ENCODE peak calls at places on chromosomes 5 and 9, in five cellular contexts. One of them, this sample, is unnamed.

GRCh38 chr9:37377688-37378612 is 44.5 kb upstream of the GRHPR start:
- DNase-seq in lower leg skin: no peak
- DNase-seq in endothelial cell: no peak
- DNase-seq in kidney epithelial cell: no peak
- DNase-seq in progenitor cell of endocrine pancreas: no peak
- DNase-seq in this sample: peak

GRCh38 chr5:77292026-77292757 is 81.7 kb downstream of the PDE8B start:
- DNase-seq in progenitor cell of endocrine pancreas: no peak
- DNase-seq in endothelial cell: no peak
- DNase-seq in lower leg skin: no peak
- DNase-seq in kidney epithelial cell: no peak
- DNase-seq in this sample: no peak

GRCh38 chr9:91037511-91038482 is 236.2 kb downstream of the SYK start:
- DNase-seq in lower leg skin: peak
- DNase-seq in kidney epithelial cell: no peak
- DNase-seq in endothelial cell: no peak
- DNase-seq in progenitor cell of endocrine pancreas: no peak
- DNase-seq in this sample: no peak

GRCh38 chr9:20618361-20618799 is 3.9 kb downstream of the MLLT3 start:
- DNase-seq in progenitor cell of endocrine pancreas: no peak
- DNase-seq in kidney epithelial cell: no peak
- DNase-seq in endothelial cell: no peak
- DNase-seq in lower leg skin: no peak
- DNase-seq in this sample: no peak

GRCh38 chr9:111743275-111743674 is 51.5 kb downstream of the SHOC1 start:
- DNase-seq in lower leg skin: no peak
- DNase-seq in progenitor cell of endocrine pancreas: no peak
- DNase-seq in kidney epithelial cell: peak
- DNase-seq in endothelial cell: no peak
- DNase-seq in this sample: no peak

GRCh38 chr9:69097053-69097452 is 61.5 kb downstream of the FXN start:
- DNase-seq in progenitor cell of endocrine pancreas: no peak
- DNase-seq in lower leg skin: no peak
- DNase-seq in kidney epithelial cell: peak
- DNase-seq in endothelial cell: no peak
- DNase-seq in this sample: no peak

GRCh38 chr5:50967388-50968039 is 301.1 kb downstream of the PARP8 start:
- DNase-seq in lower leg skin: no peak
- DNase-seq in progenitor cell of endocrine pancreas: no peak
- DNase-seq in kidney epithelial cell: no peak
- DNase-seq in endothelial cell: peak
- DNase-seq in this sample: peak

GRCh38 chr5:127042593-127042992 is 12.2 kb upstream of the MARCHF3 start:
- DNase-seq in progenitor cell of endocrine pancreas: no peak
- DNase-seq in lower leg skin: no peak
- DNase-seq in endothelial cell: no peak
- DNase-seq in kidney epithelial cell: no peak
- DNase-seq in this sample: no peak

GRCh38 chr5:5421961-5422818 is at the start of gene ICE1:
- DNase-seq in endothelial cell: peak
- DNase-seq in progenitor cell of endocrine pancreas: peak
- DNase-seq in lower leg skin: peak
- DNase-seq in kidney epithelial cell: peak
- DNase-seq in this sample: peak

GRCh38 chr9:129597355-129598088 is 23.4 kb downstream of the C9orf50 start:
- DNase-seq in kidney epithelial cell: no peak
- DNase-seq in lower leg skin: no peak
- DNase-seq in endothelial cell: peak
- DNase-seq in progenitor cell of endocrine pancreas: peak
- DNase-seq in this sample: peak

GRCh38 chr5:159084053-159084452 is 15.7 kb downstream of the EBF1 start:
- DNase-seq in progenitor cell of endocrine pancreas: no peak
- DNase-seq in endothelial cell: no peak
- DNase-seq in kidney epithelial cell: no peak
- DNase-seq in lower leg skin: no peak
- DNase-seq in this sample: peak

GRCh38 chr5:95621839-95622629 is 2.1 kb downstream of the GPR150 start:
- DNase-seq in endothelial cell: no peak
- DNase-seq in kidney epithelial cell: no peak
- DNase-seq in lower leg skin: no peak
- DNase-seq in progenitor cell of endocrine pancreas: no peak
- DNase-seq in this sample: no peak

GRCh38 chr5:66529182-66529581 is 67.0 kb upstream of the MAST4 start:
- DNase-seq in progenitor cell of endocrine pancreas: no peak
- DNase-seq in endothelial cell: peak
- DNase-seq in kidney epithelial cell: no peak
- DNase-seq in lower leg skin: no peak
- DNase-seq in this sample: no peak

GRCh38 chr9:81656004-81656403 is 33.3 kb downstream of the TLE1 start:
- DNase-seq in progenitor cell of endocrine pancreas: no peak
- DNase-seq in kidney epithelial cell: no peak
- DNase-seq in lower leg skin: no peak
- DNase-seq in endothelial cell: no peak
- DNase-seq in this sample: no peak

GRCh38 chr5:149706158-149706557 is 24.0 kb upstream of the PPARGC1B start:
- DNase-seq in endothelial cell: no peak
- DNase-seq in lower leg skin: no peak
- DNase-seq in progenitor cell of endocrine pancreas: no peak
- DNase-seq in kidney epithelial cell: no peak
- DNase-seq in this sample: no peak

GRCh38 chr5:171945066-171945465 is 61.4 kb downstream of the FBXW11 start:
- DNase-seq in kidney epithelial cell: no peak
- DNase-seq in progenitor cell of endocrine pancreas: no peak
- DNase-seq in lower leg skin: no peak
- DNase-seq in endothelial cell: no peak
- DNase-seq in this sample: no peak

GRCh38 chr5:8650197-8650596 is 781.2 kb downstream of the MTRR start:
- DNase-seq in kidney epithelial cell: no peak
- DNase-seq in lower leg skin: no peak
- DNase-seq in progenitor cell of endocrine pancreas: no peak
- DNase-seq in endothelial cell: no peak
- DNase-seq in this sample: no peak

GRCh38 chr5:129904102-129904666 is at the start of gene CHSY3:
- DNase-seq in endothelial cell: peak
- DNase-seq in lower leg skin: peak
- DNase-seq in kidney epithelial cell: peak
- DNase-seq in progenitor cell of endocrine pancreas: peak
- DNase-seq in this sample: peak

GRCh38 chr5:173144200-173145176 is at the start of gene BNIP1:
- DNase-seq in endothelial cell: peak
- DNase-seq in kidney epithelial cell: peak
- DNase-seq in progenitor cell of endocrine pancreas: peak
- DNase-seq in lower leg skin: peak
- DNase-seq in this sample: peak

GRCh38 chr5:150774145-150774544 is 4.4 kb upstream of the SMIM3 start:
- DNase-seq in progenitor cell of endocrine pancreas: no peak
- DNase-seq in lower leg skin: no peak
- DNase-seq in kidney epithelial cell: peak
- DNase-seq in endothelial cell: no peak
- DNase-seq in this sample: no peak

DNA sequence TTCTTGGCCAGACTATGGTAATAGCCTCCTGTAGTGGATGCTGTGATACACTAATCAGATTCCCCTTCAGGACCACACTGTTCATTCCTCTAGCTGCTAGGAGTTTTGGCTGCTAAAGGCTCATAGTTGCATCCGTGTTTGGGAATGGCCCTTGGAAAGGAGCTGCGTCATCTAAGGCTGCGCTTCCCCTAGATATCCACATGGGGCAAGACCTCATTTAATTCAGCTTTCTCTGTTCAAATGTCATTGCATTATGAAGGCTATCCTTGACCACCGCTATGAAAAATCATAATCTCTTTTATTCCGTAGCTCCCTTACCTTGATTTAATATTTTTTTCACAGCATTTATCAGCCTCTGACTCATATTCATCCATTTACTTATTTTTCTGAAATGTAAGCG is 258.3 kb upstream of the NR4A3 start:
- DNase-seq in lower leg skin: no peak
- DNase-seq in endothelial cell: no peak
- DNase-seq in progenitor cell of endocrine pancreas: no peak
- DNase-seq in kidney epithelial cell: no peak
- DNase-seq in this sample: no peak
- TF ChIP-seq CTCF in lower leg skin: no peak
- TF ChIP-seq CTCF in endothelial cell: peak
- TF ChIP-seq CTCF in progenitor cell of endocrine pancreas: peak
- TF ChIP-seq CTCF in kidney epithelial cell: no peak
- TF ChIP-seq CTCF in this sample: no peak

DNA sequence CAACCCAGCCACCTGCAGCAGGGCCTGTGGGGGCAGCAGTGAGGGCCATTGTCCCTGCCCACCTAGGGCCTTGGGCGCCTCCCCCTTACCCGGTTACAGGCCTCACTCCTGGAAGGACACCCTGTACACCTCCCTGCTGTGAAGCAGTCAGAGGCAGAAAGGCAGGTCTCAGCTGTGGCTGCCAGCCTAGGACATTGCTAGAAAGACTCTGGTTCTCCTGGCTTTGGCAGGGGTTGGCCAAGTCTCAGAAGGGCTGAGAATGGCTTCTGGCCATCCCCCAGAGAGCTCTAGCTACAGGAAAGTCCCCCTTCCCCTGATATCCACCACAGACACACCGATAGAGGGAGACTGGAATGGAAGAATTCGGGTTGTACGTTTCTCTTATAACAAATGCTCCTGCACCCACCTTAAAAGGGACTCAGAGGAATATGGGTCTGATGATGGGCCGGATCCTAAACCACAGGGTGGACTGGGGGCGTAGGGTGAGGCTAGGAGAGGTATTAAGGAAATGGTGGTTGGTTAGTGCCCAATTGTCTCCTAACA is 2.4 kb downstream of the DNAJB5 start:
- DNase-seq in kidney epithelial cell: no peak
- DNase-seq in lower leg skin: no peak
- DNase-seq in progenitor cell of endocrine pancreas: peak
- DNase-seq in endothelial cell: no peak
- DNase-seq in this sample: no peak
- TF ChIP-seq CTCF in kidney epithelial cell: peak
- TF ChIP-seq CTCF in lower leg skin: no peak
- TF ChIP-seq CTCF in progenitor cell of endocrine pancreas: peak
- TF ChIP-seq CTCF in endothelial cell: no peak
- TF ChIP-seq CTCF in this sample: peak

GRCh38 chr5:36875789-36876388 is 680 bp upstream of the NIPBL start:
- DNase-seq in endothelial cell: peak
- DNase-seq in progenitor cell of endocrine pancreas: peak
- DNase-seq in lower leg skin: peak
- DNase-seq in kidney epithelial cell: no peak
- DNase-seq in this sample: peak

GRCh38 chr5:36877667-36878420 is 1.3 kb downstream of the NIPBL start:
- DNase-seq in kidney epithelial cell: no peak
- DNase-seq in lower leg skin: no peak
- DNase-seq in progenitor cell of endocrine pancreas: no peak
- DNase-seq in endothelial cell: no peak
- DNase-seq in this sample: peak

GRCh38 chr5:36876965-36877666 is 547 bp downstream of the NIPBL start:
- DNase-seq in progenitor cell of endocrine pancreas: peak
- DNase-seq in lower leg skin: peak
- DNase-seq in endothelial cell: peak
- DNase-seq in kidney epithelial cell: no peak
- DNase-seq in this sample: peak

GRCh38 chr5:36875051-36875788 is 1.3 kb upstream of the NIPBL start:
- DNase-seq in lower leg skin: peak
- DNase-seq in endothelial cell: peak
- DNase-seq in progenitor cell of endocrine pancreas: peak
- DNase-seq in kidney epithelial cell: no peak
- DNase-seq in this sample: no peak

GRCh38 chr5:36876389-36876964 is at the start of gene NIPBL:
- DNase-seq in endothelial cell: peak
- DNase-seq in kidney epithelial cell: peak
- DNase-seq in progenitor cell of endocrine pancreas: peak
- DNase-seq in lower leg skin: peak
- DNase-seq in this sample: peak
- TF ChIP-seq CTCF in endothelial cell: no peak
- TF ChIP-seq CTCF in kidney epithelial cell: no peak
- TF ChIP-seq CTCF in progenitor cell of endocrine pancreas: no peak
- TF ChIP-seq CTCF in lower leg skin: no peak
- TF ChIP-seq CTCF in this sample: peak

DNA sequence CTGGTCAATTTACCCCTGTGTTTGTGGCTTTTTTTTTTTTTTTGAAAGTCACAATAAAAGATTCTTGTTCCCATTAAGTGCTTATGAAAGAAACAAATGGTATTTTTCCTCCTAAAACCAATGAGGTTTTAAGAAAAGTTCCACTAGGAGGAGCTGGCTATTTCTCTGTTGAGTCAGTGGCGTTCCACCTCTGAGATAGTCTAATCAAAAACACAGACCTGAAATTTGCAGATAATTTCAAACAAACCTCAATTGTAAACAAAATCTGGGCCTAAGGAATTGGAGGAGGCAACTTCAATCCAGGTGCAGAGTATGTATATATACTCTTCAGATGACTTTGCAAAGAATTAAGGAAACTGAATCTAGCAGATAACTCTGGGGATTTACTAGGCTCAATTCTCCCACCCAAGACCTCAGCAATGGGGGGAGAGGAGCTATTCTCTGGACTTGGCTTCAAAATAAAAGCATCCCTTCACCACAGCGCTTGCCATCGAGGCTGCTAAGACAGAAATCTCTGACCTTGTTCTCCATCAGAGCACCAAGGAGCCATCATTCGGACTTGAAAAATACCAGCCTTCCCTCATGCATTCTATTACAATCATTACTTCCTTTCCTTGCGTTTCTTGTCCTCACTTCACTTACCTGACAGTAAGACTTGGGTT is 52.4 kb downstream of the FANCC start:
- DNase-seq in progenitor cell of endocrine pancreas: no peak
- DNase-seq in lower leg skin: no peak
- DNase-seq in kidney epithelial cell: no peak
- DNase-seq in endothelial cell: no peak
- DNase-seq in this sample: no peak
- TF ChIP-seq CTCF in progenitor cell of endocrine pancreas: peak
- TF ChIP-seq CTCF in lower leg skin: no peak
- TF ChIP-seq CTCF in kidney epithelial cell: peak
- TF ChIP-seq CTCF in endothelial cell: no peak
- TF ChIP-seq CTCF in this sample: peak

GRCh38 chr9:106862115-106862945 is 636 bp upstream of the ZNF462 start:
- DNase-seq in lower leg skin: no peak
- DNase-seq in kidney epithelial cell: no peak
- DNase-seq in progenitor cell of endocrine pancreas: peak
- DNase-seq in endothelial cell: peak
- DNase-seq in this sample: no peak
- TF ChIP-seq CTCF in lower leg skin: no peak
- TF ChIP-seq CTCF in kidney epithelial cell: peak
- TF ChIP-seq CTCF in progenitor cell of endocrine pancreas: no peak
- TF ChIP-seq CTCF in endothelial cell: no peak
- TF ChIP-seq CTCF in this sample: peak

GRCh38 chr5:176868126-176868525 is 31.0 kb downstream of the HK3 start:
- DNase-seq in kidney epithelial cell: no peak
- DNase-seq in lower leg skin: no peak
- DNase-seq in progenitor cell of endocrine pancreas: no peak
- DNase-seq in endothelial cell: no peak
- DNase-seq in this sample: no peak
- TF ChIP-seq CTCF in kidney epithelial cell: no peak
- TF ChIP-seq CTCF in lower leg skin: no peak
- TF ChIP-seq CTCF in progenitor cell of endocrine pancreas: no peak
- TF ChIP-seq CTCF in endothelial cell: no peak
- TF ChIP-seq CTCF in this sample: no peak

GRCh38 chr5:120052916-120053828 is 410.9 kb upstream of the PRR16 start:
- DNase-seq in progenitor cell of endocrine pancreas: no peak
- DNase-seq in endothelial cell: no peak
- DNase-seq in kidney epithelial cell: no peak
- DNase-seq in lower leg skin: peak
- DNase-seq in this sample: no peak

GRCh38 chr5:120053841-120054240 is 410.3 kb upstream of the PRR16 start:
- DNase-seq in endothelial cell: no peak
- DNase-seq in kidney epithelial cell: no peak
- DNase-seq in lower leg skin: no peak
- DNase-seq in progenitor cell of endocrine pancreas: no peak
- DNase-seq in this sample: no peak

GRCh38 chr5:120055858-120056257 is 408.2 kb upstream of the PRR16 start:
- DNase-seq in lower leg skin: no peak
- DNase-seq in endothelial cell: no peak
- DNase-seq in progenitor cell of endocrine pancreas: no peak
- DNase-seq in kidney epithelial cell: peak
- DNase-seq in this sample: no peak
- TF ChIP-seq CTCF in lower leg skin: no peak
- TF ChIP-seq CTCF in endothelial cell: no peak
- TF ChIP-seq CTCF in progenitor cell of endocrine pancreas: no peak
- TF ChIP-seq CTCF in kidney epithelial cell: peak
- TF ChIP-seq CTCF in this sample: peak

This sample was measured in GM10248.